ENCODE peak calls at places on chromosomes 12 and 14, in six cellular contexts. One of them, this sample, is unnamed.
A peak's percentile ranks its signal among the peaks of the same experiment; 100 is the strongest.

GRCh38 chr12:57813111-57813970 is 5.2 kb downstream of the AVIL start:
- DNase-seq in heart right ventricle: no peak
- DNase-seq in A549: no peak
- DNase-seq in ovary: no peak
- DNase-seq in thoracic aorta: no peak
- DNase-seq in SK-N-SH: no peak
- DNase-seq in this sample: no peak

GRCh38 chr12:102484017-102484731 is 3.8 kb upstream of the IGF1 start:
- DNase-seq in SK-N-SH: peak; percentile 45
- DNase-seq in ovary: peak; percentile 48
- DNase-seq in heart right ventricle: peak; percentile 44
- DNase-seq in thoracic aorta: no peak
- DNase-seq in A549: peak; percentile 55
- DNase-seq in this sample: peak; percentile 94

GRCh38 chr12:22121224-22121623 is 75.2 kb downstream of the CMAS start:
- DNase-seq in SK-N-SH: no peak
- DNase-seq in thoracic aorta: no peak
- DNase-seq in heart right ventricle: no peak
- DNase-seq in ovary: no peak
- DNase-seq in A549: no peak
- DNase-seq in this sample: no peak

GRCh38 chr12:52713960-52714886 is 10.9 kb upstream of the KRT77 start:
- DNase-seq in heart right ventricle: no peak
- DNase-seq in thoracic aorta: no peak
- DNase-seq in SK-N-SH: peak; percentile 67
- DNase-seq in ovary: no peak
- DNase-seq in A549: peak; percentile 54
- DNase-seq in this sample: no peak

GRCh38 chr12:14638066-14638465 is 58.3 kb downstream of the GUCY2C start:
- DNase-seq in heart right ventricle: no peak
- DNase-seq in SK-N-SH: no peak
- DNase-seq in thoracic aorta: no peak
- DNase-seq in ovary: no peak
- DNase-seq in A549: no peak
- DNase-seq in this sample: no peak

GRCh38 chr12:701896-702539 is 38.8 kb upstream of the NINJ2 start:
- DNase-seq in ovary: no peak
- DNase-seq in A549: no peak
- DNase-seq in thoracic aorta: no peak
- DNase-seq in heart right ventricle: no peak
- DNase-seq in SK-N-SH: no peak
- DNase-seq in this sample: no peak

GRCh38 chr12:98644433-98644711 is 216 bp downstream of the IKBIP start:
- DNase-seq in SK-N-SH: no peak
- DNase-seq in A549: no peak
- DNase-seq in heart right ventricle: no peak
- DNase-seq in ovary: no peak
- DNase-seq in thoracic aorta: no peak
- DNase-seq in this sample: no peak

GRCh38 chr12:120365675-120366340 is 3.2 kb downstream of the MSI1 start:
- DNase-seq in A549: no peak
- DNase-seq in SK-N-SH: no peak
- DNase-seq in heart right ventricle: no peak
- DNase-seq in ovary: no peak
- DNase-seq in thoracic aorta: no peak
- DNase-seq in this sample: no peak

GRCh38 chr14:92507174-92507768 is 6.3 kb upstream of the RIN3 start:
- DNase-seq in SK-N-SH: no peak
- DNase-seq in heart right ventricle: no peak
- DNase-seq in thoracic aorta: no peak
- DNase-seq in ovary: no peak
- DNase-seq in A549: no peak
- DNase-seq in this sample: no peak

GRCh38 chr14:54976316-54976715 is 50.6 kb downstream of the WDHD1 start:
- DNase-seq in heart right ventricle: no peak
- DNase-seq in thoracic aorta: no peak
- DNase-seq in ovary: no peak
- DNase-seq in SK-N-SH: no peak
- DNase-seq in A549: no peak
- DNase-seq in this sample: no peak

GRCh38 chr12:123815968-123816367 is 53.9 kb downstream of the DNAH10 start:
- DNase-seq in heart right ventricle: no peak
- DNase-seq in ovary: no peak
- DNase-seq in thoracic aorta: no peak
- DNase-seq in SK-N-SH: no peak
- DNase-seq in A549: no peak
- DNase-seq in this sample: no peak

GRCh38 chr12:58189030-58189429 is 247.7 kb downstream of the ATP23 start:
- DNase-seq in ovary: no peak
- DNase-seq in thoracic aorta: no peak
- DNase-seq in heart right ventricle: no peak
- DNase-seq in SK-N-SH: no peak
- DNase-seq in A549: no peak
- DNase-seq in this sample: no peak

GRCh38 chr12:132593938-132594358 is 16.4 kb downstream of the LRCOL1 start:
- DNase-seq in ovary: peak; percentile 81
- DNase-seq in SK-N-SH: peak; percentile 93
- DNase-seq in A549: peak; percentile 92
- DNase-seq in thoracic aorta: peak; percentile 34
- DNase-seq in heart right ventricle: peak; percentile 91
- DNase-seq in this sample: no peak

GRCh38 chr14:71290960-71291466 is 383.8 kb downstream of the PCNX1 start:
- DNase-seq in A549: peak; percentile 7
- DNase-seq in ovary: no peak
- DNase-seq in heart right ventricle: no peak
- DNase-seq in SK-N-SH: no peak
- DNase-seq in thoracic aorta: no peak
- DNase-seq in this sample: no peak

GRCh38 chr14:103141117-103141796 is 18.0 kb downstream of the TNFAIP2 start:
- DNase-seq in heart right ventricle: no peak
- DNase-seq in A549: peak; percentile 71
- DNase-seq in SK-N-SH: peak; percentile 63
- DNase-seq in thoracic aorta: no peak
- DNase-seq in ovary: no peak
- DNase-seq in this sample: no peak

GRCh38 chr12:3247077-3247476 is 169.9 kb downstream of the TSPAN9 start:
- DNase-seq in SK-N-SH: no peak
- DNase-seq in thoracic aorta: no peak
- DNase-seq in A549: no peak
- DNase-seq in ovary: no peak
- DNase-seq in heart right ventricle: no peak
- DNase-seq in this sample: no peak

GRCh38 chr14:103123634-103124500 is 606 bp downstream of the TNFAIP2 start:
- DNase-seq in A549: no peak
- DNase-seq in thoracic aorta: no peak
- DNase-seq in SK-N-SH: no peak
- DNase-seq in ovary: peak; percentile 63
- DNase-seq in heart right ventricle: peak; percentile 51
- DNase-seq in this sample: no peak

GRCh38 chr14:34693228-34693939 is 21.0 kb downstream of the CFL2 start:
- DNase-seq in heart right ventricle: no peak
- DNase-seq in SK-N-SH: no peak
- DNase-seq in A549: peak; percentile 68
- DNase-seq in ovary: peak; percentile 21
- DNase-seq in thoracic aorta: no peak
- DNase-seq in this sample: no peak

GRCh38 chr14:36264107-36264506 is 56.3 kb downstream of the MBIP start:
- DNase-seq in SK-N-SH: no peak
- DNase-seq in heart right ventricle: no peak
- DNase-seq in A549: no peak
- DNase-seq in thoracic aorta: no peak
- DNase-seq in ovary: no peak
- DNase-seq in this sample: no peak

GRCh38 chr12:1791104-1791927 is 29.0 kb upstream of the LRTM2 start:
- DNase-seq in heart right ventricle: peak; percentile 64
- DNase-seq in ovary: peak; percentile 58
- DNase-seq in A549: peak; percentile 60
- DNase-seq in thoracic aorta: no peak
- DNase-seq in SK-N-SH: peak; percentile 73
- DNase-seq in this sample: peak; percentile 93

GRCh38 chr12:89874146-89874545 is 165.5 kb upstream of the ATP2B1 start:
- DNase-seq in SK-N-SH: no peak
- DNase-seq in heart right ventricle: peak; percentile 25
- DNase-seq in thoracic aorta: no peak
- DNase-seq in A549: no peak
- DNase-seq in ovary: no peak
- DNase-seq in this sample: no peak

GRCh38 chr12:25404955-25405354 is 148.1 kb downstream of the LMNTD1 start:
- DNase-seq in thoracic aorta: no peak
- DNase-seq in ovary: no peak
- DNase-seq in SK-N-SH: no peak
- DNase-seq in heart right ventricle: no peak
- DNase-seq in A549: no peak
- DNase-seq in this sample: no peak

DNA sequence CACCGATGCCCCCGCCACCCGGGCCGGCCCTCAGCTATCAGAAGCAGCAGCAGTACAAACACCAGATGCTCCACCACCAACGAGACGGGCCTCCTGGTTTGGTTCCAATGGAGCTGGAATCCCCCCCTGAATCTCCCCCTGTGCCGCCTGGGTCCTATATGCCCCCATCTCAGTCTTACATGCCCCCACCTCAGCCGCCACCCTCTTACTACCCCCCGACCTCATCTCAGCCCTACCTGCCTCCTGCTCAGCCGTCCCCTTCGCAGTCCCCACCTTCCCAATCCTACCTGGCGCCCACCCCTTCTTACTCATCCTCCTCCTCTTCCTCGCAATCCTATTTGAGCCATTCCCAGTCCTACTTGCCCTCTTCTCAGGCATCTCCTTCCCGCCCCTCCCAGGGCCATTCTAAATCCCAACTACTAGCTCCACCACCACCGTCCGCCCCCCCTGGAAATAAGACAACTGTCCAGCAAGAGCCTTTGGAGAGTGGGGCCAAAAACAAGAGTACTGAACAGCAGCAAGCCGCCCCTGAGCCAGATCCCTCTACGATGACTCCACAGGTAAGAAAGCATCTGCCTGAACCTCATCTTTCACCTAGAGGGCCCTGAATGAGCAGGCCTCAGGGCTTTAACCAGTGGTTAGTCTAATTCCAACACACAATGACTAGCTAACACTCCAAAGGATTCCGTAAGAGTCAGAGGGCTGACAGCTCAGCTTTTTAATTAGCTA is 851 bp downstream of the YLPM1 start:
- DNase-seq in ovary: no peak
- DNase-seq in SK-N-SH: peak; percentile 28
- DNase-seq in heart right ventricle: peak; percentile 13
- DNase-seq in thoracic aorta: no peak
- DNase-seq in A549: no peak
- DNase-seq in this sample: no peak
- H3K4me1 ChIP-seq in ovary: peaks cover 8% of the 10 kb centered on the region
- H3K4me1 ChIP-seq in SK-N-SH: no peaks in the 10 kb centered on the region
- H3K4me1 ChIP-seq in heart right ventricle: peaks cover 30% of the 10 kb centered on the region
- H3K4me1 ChIP-seq in thoracic aorta: peaks cover 25% of the 10 kb centered on the region
- H3K4me1 ChIP-seq in A549: peaks cover 20% of the 10 kb centered on the region
- H3K4me1 ChIP-seq in this sample: peaks cover 54% of the 10 kb centered on the region

DNA sequence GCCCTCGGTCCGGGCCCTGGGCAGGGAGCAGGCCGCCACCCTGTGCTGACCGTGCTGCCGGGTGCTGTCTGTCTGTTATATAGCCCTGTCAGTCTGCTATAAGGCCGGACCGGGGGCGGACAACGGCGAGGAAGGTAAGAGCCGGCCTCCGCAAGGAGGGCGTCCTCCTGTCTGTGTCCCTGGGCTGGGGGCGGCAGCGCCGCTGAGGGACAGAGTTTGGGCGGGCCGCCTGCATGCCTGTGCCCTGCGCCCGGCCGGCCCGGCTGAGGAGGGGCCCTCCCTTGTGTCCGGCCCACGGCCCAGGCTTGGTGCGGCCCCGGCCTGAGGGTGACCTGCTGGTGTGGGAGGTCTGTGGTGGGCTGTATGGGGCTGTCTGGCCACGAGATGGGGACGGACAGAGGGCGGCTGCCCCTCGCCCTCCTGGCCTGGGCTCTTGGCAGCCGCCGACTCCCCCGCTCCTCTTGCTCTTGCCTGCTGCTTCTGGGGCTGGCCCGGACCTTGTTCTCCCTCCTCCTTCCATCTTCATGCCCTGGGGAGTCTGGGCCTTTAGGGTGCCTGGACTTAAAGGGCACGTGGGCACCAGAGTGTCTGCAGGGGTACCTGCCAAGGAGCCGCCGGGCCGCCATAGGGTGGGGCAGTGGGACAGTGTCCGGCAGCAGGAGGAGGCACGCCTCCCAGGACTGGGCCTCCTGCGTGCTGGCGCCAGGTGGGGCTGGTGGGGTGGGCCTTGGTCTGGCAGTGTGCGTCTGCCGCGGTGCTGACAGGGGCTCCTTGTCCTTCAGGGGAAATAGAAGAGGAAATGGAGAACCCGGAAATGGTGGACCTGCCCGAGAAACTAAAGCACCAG is 25.1 kb upstream of the CRIP2 start:
- DNase-seq in ovary: no peak
- DNase-seq in thoracic aorta: no peak
- DNase-seq in heart right ventricle: no peak
- DNase-seq in SK-N-SH: no peak
- DNase-seq in A549: no peak
- DNase-seq in this sample: no peak
- H3K4me1 ChIP-seq in ovary: no peaks in the 10 kb centered on the region
- H3K4me1 ChIP-seq in thoracic aorta: no peaks in the 10 kb centered on the region
- H3K4me1 ChIP-seq in heart right ventricle: peaks cover 18% of the 10 kb centered on the region
- H3K4me1 ChIP-seq in SK-N-SH: no peaks in the 10 kb centered on the region
- H3K4me1 ChIP-seq in A549: peaks cover 6% of the 10 kb centered on the region
- H3K4me1 ChIP-seq in this sample: peaks cover 24% of the 10 kb centered on the region

DNA sequence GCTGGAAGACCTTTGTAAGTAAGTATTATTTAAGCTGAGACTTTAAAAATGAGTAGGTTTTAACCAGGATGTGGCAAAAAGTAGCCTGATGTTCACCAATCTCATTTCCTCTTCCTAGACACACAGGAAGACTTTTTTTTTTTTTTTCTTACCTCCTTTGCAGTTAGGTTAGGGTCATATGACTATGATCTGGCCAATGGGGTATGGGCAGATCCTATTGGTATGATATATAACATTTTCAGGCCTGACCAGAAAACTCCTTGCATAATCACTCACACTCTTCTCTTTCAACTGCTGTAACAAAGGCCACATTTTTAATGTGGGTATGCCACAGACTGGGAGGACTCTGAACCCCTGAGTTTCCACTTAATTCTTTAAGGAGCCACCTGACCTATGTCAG is 2.7 kb upstream of the RPS6KA5 start:
- DNase-seq in thoracic aorta: no peak
- DNase-seq in heart right ventricle: no peak
- DNase-seq in A549: no peak
- DNase-seq in SK-N-SH: no peak
- DNase-seq in ovary: no peak
- DNase-seq in this sample: no peak
- H3K4me1 ChIP-seq in thoracic aorta: peaks cover 6% of the 10 kb centered on the region
- H3K4me1 ChIP-seq in heart right ventricle: peaks cover 10% of the 10 kb centered on the region
- H3K4me1 ChIP-seq in A549: peaks cover 18% of the 10 kb centered on the region
- H3K4me1 ChIP-seq in SK-N-SH: no peaks in the 10 kb centered on the region
- H3K4me1 ChIP-seq in ovary: peaks cover 1% of the 10 kb centered on the region
- H3K4me1 ChIP-seq in this sample: peaks cover 61% of the 10 kb centered on the region

GRCh38 chr14:46322076-46322475 is 329.5 kb downstream of the RPL10L start:
- DNase-seq in ovary: no peak
- DNase-seq in heart right ventricle: no peak
- DNase-seq in SK-N-SH: no peak
- DNase-seq in thoracic aorta: no peak
- DNase-seq in A549: no peak
- DNase-seq in this sample: no peak

GRCh38 chr14:46325157-46325556 is 326.4 kb downstream of the RPL10L start:
- DNase-seq in ovary: no peak
- DNase-seq in heart right ventricle: no peak
- DNase-seq in SK-N-SH: no peak
- DNase-seq in thoracic aorta: no peak
- DNase-seq in A549: no peak
- DNase-seq in this sample: no peak

GRCh38 chr14:46322730-46323425 is 328.7 kb downstream of the RPL10L start:
- DNase-seq in SK-N-SH: no peak
- DNase-seq in A549: no peak
- DNase-seq in heart right ventricle: no peak
- DNase-seq in thoracic aorta: no peak
- DNase-seq in ovary: no peak
- DNase-seq in this sample: no peak

GRCh38 chr14:46325777-46326176 is 325.8 kb downstream of the RPL10L start:
- DNase-seq in SK-N-SH: no peak
- DNase-seq in thoracic aorta: no peak
- DNase-seq in heart right ventricle: no peak
- DNase-seq in ovary: no peak
- DNase-seq in A549: no peak
- DNase-seq in this sample: no peak
- H3K4me1 ChIP-seq in SK-N-SH: no peaks in the 10 kb centered on the region
- H3K4me1 ChIP-seq in thoracic aorta: no peaks in the 10 kb centered on the region
- H3K4me1 ChIP-seq in heart right ventricle: no peaks in the 10 kb centered on the region
- H3K4me1 ChIP-seq in ovary: peaks cover 3% of the 10 kb centered on the region
- H3K4me1 ChIP-seq in A549: no peaks in the 10 kb centered on the region
- H3K4me1 ChIP-seq in this sample: no peaks in the 10 kb centered on the region

This sample was measured in esophagus muscularis mucosa.